ENCODE peak calls at places on chromosome 15, in eight cellular contexts. One of them, this sample, is unnamed.

GRCh38 chr15:33729648-33730047 is 238.6 kb upstream of the CHRM5 start:
- DNase-seq in left kidney: peak; percentile 87
- DNase-seq in T-helper 17 cell: no peak
- DNase-seq in AG20443: no peak
- DNase-seq in germinal center: no peak
- DNase-seq in T-cell: no peak
- DNase-seq in HEK293T: no peak
- DNase-seq in ureter: no peak
- DNase-seq in this sample: peak; percentile 16

GRCh38 chr15:34753236-34753894 is 1.4 kb downstream of the GJD2 start:
- DNase-seq in left kidney: peak; percentile 92
- DNase-seq in T-helper 17 cell: no peak
- DNase-seq in AG20443: peak; percentile 83
- DNase-seq in germinal center: no peak
- DNase-seq in T-cell: no peak
- DNase-seq in HEK293T: peak; percentile 18
- DNase-seq in ureter: no peak
- DNase-seq in this sample: peak; percentile 50

GRCh38 chr15:72585659-72586058 is 68.8 kb upstream of the GOLGA6B start:
- DNase-seq in left kidney: peak; percentile 20
- DNase-seq in T-helper 17 cell: no peak
- DNase-seq in AG20443: no peak
- DNase-seq in germinal center: no peak
- DNase-seq in T-cell: no peak
- DNase-seq in HEK293T: peak; percentile 13
- DNase-seq in ureter: no peak
- DNase-seq in this sample: no peak

GRCh38 chr15:47685141-47685870 is 32.0 kb upstream of the SEMA6D start:
- DNase-seq in left kidney: no peak
- DNase-seq in T-helper 17 cell: no peak
- DNase-seq in AG20443: peak; percentile 50
- DNase-seq in germinal center: no peak
- DNase-seq in T-cell: no peak
- DNase-seq in HEK293T: no peak
- DNase-seq in ureter: no peak
- DNase-seq in this sample: no peak

GRCh38 chr15:98451268-98451667 is 197.1 kb upstream of the IGF1R start:
- DNase-seq in left kidney: no peak
- DNase-seq in T-helper 17 cell: no peak
- DNase-seq in AG20443: no peak
- DNase-seq in germinal center: no peak
- DNase-seq in T-cell: no peak
- DNase-seq in HEK293T: no peak
- DNase-seq in ureter: no peak
- DNase-seq in this sample: no peak

GRCh38 chr15:62107561-62108110 is 40.9 kb downstream of the C2CD4A start:
- DNase-seq in left kidney: no peak
- DNase-seq in T-helper 17 cell: no peak
- DNase-seq in AG20443: no peak
- DNase-seq in germinal center: no peak
- DNase-seq in T-cell: no peak
- DNase-seq in HEK293T: no peak
- DNase-seq in ureter: peak; percentile 3
- DNase-seq in this sample: peak; percentile 52

GRCh38 chr15:77838061-77838460 is 205.3 kb upstream of the LINGO1 start:
- DNase-seq in left kidney: no peak
- DNase-seq in T-helper 17 cell: no peak
- DNase-seq in AG20443: no peak
- DNase-seq in germinal center: no peak
- DNase-seq in T-cell: no peak
- DNase-seq in HEK293T: no peak
- DNase-seq in ureter: no peak
- DNase-seq in this sample: no peak

GRCh38 chr15:91186892-91187644 is 87.0 kb downstream of the SV2B start:
- DNase-seq in left kidney: peak; percentile 85
- DNase-seq in T-helper 17 cell: no peak
- DNase-seq in AG20443: no peak
- DNase-seq in germinal center: no peak
- DNase-seq in T-cell: no peak
- DNase-seq in HEK293T: no peak
- DNase-seq in ureter: no peak
- DNase-seq in this sample: peak; percentile 30

GRCh38 chr15:69226028-69226355 is 65.6 kb downstream of the GLCE start:
- DNase-seq in left kidney: no peak
- DNase-seq in T-helper 17 cell: no peak
- DNase-seq in AG20443: no peak
- DNase-seq in germinal center: no peak
- DNase-seq in T-cell: no peak
- DNase-seq in HEK293T: no peak
- DNase-seq in ureter: no peak
- DNase-seq in this sample: no peak

GRCh38 chr15:54803139-54803808 is 393.5 kb downstream of the RSL24D1 start:
- DNase-seq in left kidney: peak; percentile 23
- DNase-seq in T-helper 17 cell: no peak
- DNase-seq in AG20443: no peak
- DNase-seq in germinal center: no peak
- DNase-seq in T-cell: no peak
- DNase-seq in HEK293T: no peak
- DNase-seq in ureter: no peak
- DNase-seq in this sample: peak; percentile 90

GRCh38 chr15:90286678-90287077 is 21.2 kb downstream of the NGRN start:
- DNase-seq in left kidney: peak; percentile 68
- DNase-seq in T-helper 17 cell: no peak
- DNase-seq in AG20443: peak; percentile 18
- DNase-seq in germinal center: peak; percentile 25
- DNase-seq in T-cell: peak; percentile 40
- DNase-seq in HEK293T: no peak
- DNase-seq in ureter: no peak
- DNase-seq in this sample: peak; percentile 37

GRCh38 chr15:42788725-42789124 is 51.8 kb upstream of the CDAN1 start:
- DNase-seq in left kidney: no peak
- DNase-seq in T-helper 17 cell: no peak
- DNase-seq in AG20443: no peak
- DNase-seq in germinal center: no peak
- DNase-seq in T-cell: no peak
- DNase-seq in HEK293T: no peak
- DNase-seq in ureter: no peak
- DNase-seq in this sample: no peak

GRCh38 chr15:28912422-28912821 is 26.6 kb downstream of the APBA2 start:
- DNase-seq in left kidney: no peak
- DNase-seq in T-helper 17 cell: no peak
- DNase-seq in AG20443: no peak
- DNase-seq in germinal center: no peak
- DNase-seq in T-cell: no peak
- DNase-seq in HEK293T: no peak
- DNase-seq in ureter: no peak
- DNase-seq in this sample: no peak

GRCh38 chr15:75532413-75533250 is 46.5 kb downstream of the PTPN9 start:
- DNase-seq in left kidney: peak; percentile 71
- DNase-seq in T-helper 17 cell: no peak
- DNase-seq in AG20443: peak; percentile 38
- DNase-seq in germinal center: no peak
- DNase-seq in T-cell: no peak
- DNase-seq in HEK293T: peak; percentile 46
- DNase-seq in ureter: peak; percentile 69
- DNase-seq in this sample: peak; percentile 76

GRCh38 chr15:90947577-90948357 is 6.9 kb upstream of the RCCD1 start:
- DNase-seq in left kidney: no peak
- DNase-seq in T-helper 17 cell: no peak
- DNase-seq in AG20443: no peak
- DNase-seq in germinal center: no peak
- DNase-seq in T-cell: no peak
- DNase-seq in HEK293T: no peak
- DNase-seq in ureter: no peak
- DNase-seq in this sample: no peak

GRCh38 chr15:91793771-91794170 is 59.7 kb upstream of the SLCO3A1 start:
- DNase-seq in left kidney: no peak
- DNase-seq in T-helper 17 cell: no peak
- DNase-seq in AG20443: no peak
- DNase-seq in germinal center: no peak
- DNase-seq in T-cell: no peak
- DNase-seq in HEK293T: no peak
- DNase-seq in ureter: no peak
- DNase-seq in this sample: no peak

GRCh38 chr15:90261811-90262210 is 3.7 kb upstream of the NGRN start:
- DNase-seq in left kidney: no peak
- DNase-seq in T-helper 17 cell: no peak
- DNase-seq in AG20443: no peak
- DNase-seq in germinal center: no peak
- DNase-seq in T-cell: no peak
- DNase-seq in HEK293T: no peak
- DNase-seq in ureter: no peak
- DNase-seq in this sample: no peak

GRCh38 chr15:84773716-84774115 is 25.3 kb downstream of the ZNF592 start:
- DNase-seq in left kidney: no peak
- DNase-seq in T-helper 17 cell: no peak
- DNase-seq in AG20443: no peak
- DNase-seq in germinal center: no peak
- DNase-seq in T-cell: no peak
- DNase-seq in HEK293T: no peak
- DNase-seq in ureter: no peak
- DNase-seq in this sample: no peak

GRCh38 chr15:46956456-46956855 is 760.8 kb upstream of the SEMA6D start:
- DNase-seq in left kidney: no peak
- DNase-seq in T-helper 17 cell: no peak
- DNase-seq in AG20443: no peak
- DNase-seq in germinal center: no peak
- DNase-seq in T-cell: no peak
- DNase-seq in HEK293T: no peak
- DNase-seq in ureter: no peak
- DNase-seq in this sample: no peak

GRCh38 chr15:57522148-57522547 is 69.6 kb upstream of the MYZAP start:
- DNase-seq in left kidney: peak; percentile 55
- DNase-seq in T-helper 17 cell: no peak
- DNase-seq in AG20443: no peak
- DNase-seq in germinal center: no peak
- DNase-seq in T-cell: no peak
- DNase-seq in HEK293T: no peak
- DNase-seq in ureter: no peak
- DNase-seq in this sample: peak; percentile 30

GRCh38 chr15:89067751-89068150 is 20.5 kb upstream of the ABHD2 start:
- DNase-seq in left kidney: no peak
- DNase-seq in T-helper 17 cell: no peak
- DNase-seq in AG20443: no peak
- DNase-seq in germinal center: no peak
- DNase-seq in T-cell: no peak
- DNase-seq in HEK293T: no peak
- DNase-seq in ureter: no peak
- DNase-seq in this sample: no peak

GRCh38 chr15:70466305-70466704 is 297.1 kb downstream of the UACA start:
- DNase-seq in left kidney: no peak
- DNase-seq in T-helper 17 cell: no peak
- DNase-seq in AG20443: no peak
- DNase-seq in germinal center: no peak
- DNase-seq in T-cell: no peak
- DNase-seq in HEK293T: no peak
- DNase-seq in ureter: no peak
- DNase-seq in this sample: no peak

GRCh38 chr15:75644376-75644775 is 3.3 kb upstream of the SNX33 start:
- DNase-seq in left kidney: no peak
- DNase-seq in T-helper 17 cell: no peak
- DNase-seq in AG20443: no peak
- DNase-seq in germinal center: no peak
- DNase-seq in T-cell: no peak
- DNase-seq in HEK293T: no peak
- DNase-seq in ureter: no peak
- DNase-seq in this sample: no peak

GRCh38 chr15:43210172-43210745 is 10.6 kb downstream of the EPB42 start:
- DNase-seq in left kidney: no peak
- DNase-seq in T-helper 17 cell: no peak
- DNase-seq in AG20443: no peak
- DNase-seq in germinal center: no peak
- DNase-seq in T-cell: no peak
- DNase-seq in HEK293T: no peak
- DNase-seq in ureter: no peak
- DNase-seq in this sample: no peak

GRCh38 chr15:89051875-89052274 is 36.4 kb upstream of the ABHD2 start:
- DNase-seq in left kidney: peak; percentile 36
- DNase-seq in T-helper 17 cell: no peak
- DNase-seq in AG20443: peak; percentile 86
- DNase-seq in germinal center: no peak
- DNase-seq in T-cell: no peak
- DNase-seq in HEK293T: no peak
- DNase-seq in ureter: peak; percentile 15
- DNase-seq in this sample: no peak

GRCh38 chr15:73397461-73397860 is 28.7 kb upstream of the HCN4 start:
- DNase-seq in left kidney: no peak
- DNase-seq in T-helper 17 cell: no peak
- DNase-seq in AG20443: no peak
- DNase-seq in germinal center: no peak
- DNase-seq in T-cell: no peak
- DNase-seq in HEK293T: no peak
- DNase-seq in ureter: no peak
- DNase-seq in this sample: no peak

GRCh38 chr15:33021806-33022389 is 172.6 kb downstream of the FMN1 start:
- DNase-seq in left kidney: peak; percentile 82
- DNase-seq in T-helper 17 cell: no peak
- DNase-seq in AG20443: peak; percentile 76
- DNase-seq in germinal center: peak; percentile 19
- DNase-seq in T-cell: no peak
- DNase-seq in HEK293T: peak; percentile 31
- DNase-seq in ureter: no peak
- DNase-seq in this sample: peak; percentile 33

This sample was measured in Caki2.